ENCODE peak calls at places on chromosome 12, in eight cellular contexts. One of them, this sample, is unnamed. For H3K4me1, the result is how much of the 10 kb centered on the place peaks cover.

GRCh38 chr12:103996595-103996994 is 30.9 kb downstream of the TDG start:
- DNase-seq in fibroblast of lung: no peak
- DNase-seq in breast epithelium: no peak
- DNase-seq in CD8-positive, alpha-beta T cell: no peak
- DNase-seq in aorta: no peak
- DNase-seq in pancreas: no peak
- DNase-seq in kidney: no peak
- DNase-seq in cardiac muscle cell: no peak
- DNase-seq in this sample: no peak

GRCh38 chr12:50545783-50546182 is 41.0 kb downstream of the DIP2B start:
- DNase-seq in kidney: no peak
- DNase-seq in CD8-positive, alpha-beta T cell: no peak
- DNase-seq in pancreas: no peak
- DNase-seq in cardiac muscle cell: no peak
- DNase-seq in fibroblast of lung: peak
- DNase-seq in breast epithelium: no peak
- DNase-seq in aorta: no peak
- DNase-seq in this sample: no peak

GRCh38 chr12:116784238-116784612 is 46.1 kb downstream of the RNFT2 start:
- DNase-seq in aorta: no peak
- DNase-seq in kidney: no peak
- DNase-seq in fibroblast of lung: no peak
- DNase-seq in breast epithelium: no peak
- DNase-seq in pancreas: no peak
- DNase-seq in CD8-positive, alpha-beta T cell: no peak
- DNase-seq in cardiac muscle cell: no peak
- DNase-seq in this sample: no peak

GRCh38 chr12:57521475-57522018 is 1.1 kb upstream of the MBD6 start:
- DNase-seq in fibroblast of lung: peak
- DNase-seq in kidney: peak
- DNase-seq in cardiac muscle cell: peak
- DNase-seq in breast epithelium: no peak
- DNase-seq in CD8-positive, alpha-beta T cell: peak
- DNase-seq in pancreas: peak
- DNase-seq in aorta: no peak
- DNase-seq in this sample: peak

GRCh38 chr12:102406033-102406584 is 74.3 kb downstream of the IGF1 start:
- DNase-seq in breast epithelium: no peak
- DNase-seq in pancreas: peak
- DNase-seq in CD8-positive, alpha-beta T cell: no peak
- DNase-seq in cardiac muscle cell: no peak
- DNase-seq in aorta: no peak
- DNase-seq in fibroblast of lung: peak
- DNase-seq in kidney: no peak
- DNase-seq in this sample: peak

GRCh38 chr12:69966409-69966808 is 141.4 kb downstream of the MYRFL start:
- DNase-seq in kidney: no peak
- DNase-seq in fibroblast of lung: peak
- DNase-seq in CD8-positive, alpha-beta T cell: no peak
- DNase-seq in pancreas: no peak
- DNase-seq in aorta: peak
- DNase-seq in breast epithelium: no peak
- DNase-seq in cardiac muscle cell: no peak
- DNase-seq in this sample: no peak

GRCh38 chr12:60052483-60052882 is 456.7 kb downstream of the SLC16A7 start:
- DNase-seq in pancreas: no peak
- DNase-seq in breast epithelium: no peak
- DNase-seq in aorta: no peak
- DNase-seq in cardiac muscle cell: no peak
- DNase-seq in kidney: no peak
- DNase-seq in CD8-positive, alpha-beta T cell: no peak
- DNase-seq in fibroblast of lung: peak
- DNase-seq in this sample: no peak

GRCh38 chr12:132570635-132571034 is 39.7 kb downstream of the LRCOL1 start:
- DNase-seq in CD8-positive, alpha-beta T cell: no peak
- DNase-seq in aorta: no peak
- DNase-seq in cardiac muscle cell: no peak
- DNase-seq in breast epithelium: no peak
- DNase-seq in fibroblast of lung: no peak
- DNase-seq in kidney: no peak
- DNase-seq in pancreas: no peak
- DNase-seq in this sample: no peak

GRCh38 chr12:52401526-52401925 is 4.6 kb downstream of the KRT82 start:
- DNase-seq in CD8-positive, alpha-beta T cell: no peak
- DNase-seq in pancreas: no peak
- DNase-seq in fibroblast of lung: no peak
- DNase-seq in breast epithelium: no peak
- DNase-seq in cardiac muscle cell: no peak
- DNase-seq in aorta: no peak
- DNase-seq in kidney: peak
- DNase-seq in this sample: no peak

GRCh38 chr12:120903382-120903817 is 758 bp downstream of the SPPL3 start:
- DNase-seq in kidney: peak
- DNase-seq in fibroblast of lung: peak
- DNase-seq in pancreas: peak
- DNase-seq in breast epithelium: peak
- DNase-seq in cardiac muscle cell: peak
- DNase-seq in CD8-positive, alpha-beta T cell: peak
- DNase-seq in aorta: peak
- DNase-seq in this sample: peak

GRCh38 chr12:3204716-3205617 is 127.8 kb downstream of the TSPAN9 start:
- DNase-seq in kidney: peak
- DNase-seq in aorta: no peak
- DNase-seq in CD8-positive, alpha-beta T cell: no peak
- DNase-seq in breast epithelium: no peak
- DNase-seq in fibroblast of lung: no peak
- DNase-seq in pancreas: no peak
- DNase-seq in cardiac muscle cell: no peak
- DNase-seq in this sample: no peak

DNA sequence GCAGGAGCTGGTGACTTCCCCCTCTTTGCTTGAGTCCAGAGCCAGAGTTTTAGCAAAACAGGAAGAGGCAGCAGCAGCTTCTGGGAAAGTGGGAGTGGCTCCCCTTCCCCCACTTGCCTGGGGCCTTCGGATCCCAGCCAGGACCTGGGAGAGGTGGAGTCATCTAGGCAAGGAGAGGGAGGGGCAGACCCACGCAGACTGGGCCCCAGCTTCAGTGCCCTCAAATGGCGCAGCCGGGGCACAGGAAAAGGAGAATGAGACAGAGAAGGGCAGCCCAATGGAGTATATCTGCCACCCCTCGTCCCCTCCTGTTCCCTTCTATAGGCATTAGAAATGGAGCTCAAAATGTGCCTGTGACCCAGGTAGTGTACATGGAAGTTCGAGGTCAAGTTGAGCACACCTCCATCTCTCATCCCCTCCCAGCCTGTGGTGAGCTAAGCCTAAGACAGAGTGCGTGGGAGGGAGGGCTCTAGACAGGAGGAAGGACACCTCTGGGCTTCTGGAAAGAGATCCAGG is 9.3 kb upstream of the HDAC7 start:
- DNase-seq in kidney: peak
- DNase-seq in fibroblast of lung: peak
- DNase-seq in breast epithelium: peak
- DNase-seq in pancreas: peak
- DNase-seq in aorta: peak
- DNase-seq in cardiac muscle cell: peak
- DNase-seq in CD8-positive, alpha-beta T cell: no peak
- DNase-seq in this sample: peak
- H3K4me1 ChIP-seq in kidney: under half
- H3K4me1 ChIP-seq in fibroblast of lung: under half
- H3K4me1 ChIP-seq in breast epithelium: under half
- H3K4me1 ChIP-seq in pancreas: under half
- H3K4me1 ChIP-seq in aorta: under half
- H3K4me1 ChIP-seq in cardiac muscle cell: under half
- H3K4me1 ChIP-seq in CD8-positive, alpha-beta T cell: half or more
- H3K4me1 ChIP-seq in this sample: half or more

GRCh38 chr12:130805635-130806034 is 33.4 kb downstream of the STX2 start:
- DNase-seq in fibroblast of lung: no peak
- DNase-seq in cardiac muscle cell: no peak
- DNase-seq in pancreas: no peak
- DNase-seq in kidney: no peak
- DNase-seq in CD8-positive, alpha-beta T cell: no peak
- DNase-seq in breast epithelium: no peak
- DNase-seq in aorta: no peak
- DNase-seq in this sample: no peak
- H3K4me1 ChIP-seq in fibroblast of lung: under half
- H3K4me1 ChIP-seq in cardiac muscle cell: under half
- H3K4me1 ChIP-seq in pancreas: under half
- H3K4me1 ChIP-seq in kidney: under half
- H3K4me1 ChIP-seq in CD8-positive, alpha-beta T cell: under half
- H3K4me1 ChIP-seq in breast epithelium: under half
- H3K4me1 ChIP-seq in aorta: under half
- H3K4me1 ChIP-seq in this sample: under half

DNA sequence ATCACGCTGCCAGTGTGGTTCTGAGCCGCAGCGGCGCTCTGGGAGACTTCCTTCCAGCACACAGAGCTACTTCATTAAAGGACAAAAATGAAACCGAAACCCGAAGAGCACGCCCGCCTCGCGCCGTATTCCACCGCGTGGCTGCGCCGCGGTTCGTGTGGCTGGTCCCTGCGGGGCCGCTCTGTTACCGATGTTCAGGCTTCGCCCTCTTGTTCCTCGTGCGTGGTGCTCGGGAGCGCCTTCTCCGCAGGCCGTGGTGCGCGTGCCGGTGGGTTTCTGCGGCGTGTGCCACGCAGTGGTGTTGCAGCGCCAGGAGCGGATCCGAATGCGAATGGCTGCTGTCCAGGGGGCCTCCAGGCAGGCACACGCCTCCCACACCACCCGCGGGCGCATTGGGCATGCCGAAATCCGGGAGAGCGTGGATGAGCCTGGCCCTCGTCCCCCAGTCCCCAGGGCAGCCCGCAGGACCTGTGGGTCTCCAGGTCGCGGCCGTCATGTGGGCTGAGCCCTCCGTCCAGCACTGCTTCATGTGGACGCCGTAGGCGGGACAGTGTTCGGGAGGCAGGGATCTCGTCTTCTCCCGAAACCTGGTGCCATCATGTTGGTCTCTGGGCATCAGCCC is 91.2 kb downstream of the ADGRD1 start:
- DNase-seq in breast epithelium: peak
- DNase-seq in pancreas: no peak
- DNase-seq in cardiac muscle cell: no peak
- DNase-seq in fibroblast of lung: no peak
- DNase-seq in CD8-positive, alpha-beta T cell: no peak
- DNase-seq in kidney: peak
- DNase-seq in aorta: peak
- DNase-seq in this sample: peak
- H3K4me1 ChIP-seq in breast epithelium: under half
- H3K4me1 ChIP-seq in pancreas: under half
- H3K4me1 ChIP-seq in cardiac muscle cell: under half
- H3K4me1 ChIP-seq in fibroblast of lung: under half
- H3K4me1 ChIP-seq in CD8-positive, alpha-beta T cell: under half
- H3K4me1 ChIP-seq in kidney: under half
- H3K4me1 ChIP-seq in aorta: under half
- H3K4me1 ChIP-seq in this sample: under half

DNA sequence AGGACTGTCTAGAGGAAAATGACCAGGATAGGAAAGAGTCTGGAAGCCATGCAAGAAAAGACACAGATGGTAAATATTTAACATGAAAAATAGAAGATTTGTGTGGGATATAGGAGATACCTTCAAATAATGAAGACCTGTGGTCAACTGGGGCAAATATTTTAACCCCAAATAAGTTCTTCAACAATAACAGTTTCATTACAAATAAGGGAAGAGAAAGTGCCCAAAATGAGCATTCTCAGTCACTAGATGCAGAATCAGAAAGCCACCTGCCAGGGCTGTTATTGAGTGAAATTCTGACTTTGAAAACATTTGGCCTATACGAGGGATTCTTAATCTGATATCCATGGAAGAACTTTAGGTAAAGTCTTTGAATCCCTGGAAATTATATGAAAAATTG is 231.2 kb upstream of the PLEKHG7 start:
- DNase-seq in kidney: no peak
- DNase-seq in aorta: no peak
- DNase-seq in cardiac muscle cell: no peak
- DNase-seq in CD8-positive, alpha-beta T cell: no peak
- DNase-seq in fibroblast of lung: no peak
- DNase-seq in breast epithelium: no peak
- DNase-seq in pancreas: no peak
- DNase-seq in this sample: no peak
- H3K4me1 ChIP-seq in kidney: under half
- H3K4me1 ChIP-seq in aorta: under half
- H3K4me1 ChIP-seq in cardiac muscle cell: under half
- H3K4me1 ChIP-seq in CD8-positive, alpha-beta T cell: under half
- H3K4me1 ChIP-seq in fibroblast of lung: under half
- H3K4me1 ChIP-seq in breast epithelium: under half
- H3K4me1 ChIP-seq in pancreas: under half
- H3K4me1 ChIP-seq in this sample: under half

This sample was measured in lower lobe of right lung.